ENCODE peak calls at places on chromosomes 7 and 10, in five cellular contexts. W, V, O, Z and J are unnamed samples.

GRCh38 chr10:85642421-85643170 is 724.0 kb downstream of the GRID1 start:
- DNase-seq in V (no peak), W (no peak), Z (no peak), O (peak), J (no peak)

GRCh38 chr7:101696-102376 is 90.5 kb upstream of the FAM20C start:
- DNase-seq in Z (no peak), W (peak), O (peak), V (no peak), J (no peak)

GRCh38 chr10:22436526-22436892 is 91.2 kb downstream of the SPAG6 start:
- DNase-seq in Z (no peak), O (no peak), W (no peak), V (no peak), J (no peak)

GRCh38 chr7:90980545-90980944 is 283.7 kb upstream of the FZD1 start:
- DNase-seq in V (no peak), Z (no peak), W (no peak), O (peak), J (no peak)

GRCh38 chr7:150428671-150429451 is 21.6 kb upstream of the GIMAP8 start:
- DNase-seq in O (peak), Z (no peak), V (no peak), W (no peak), J (no peak)

GRCh38 chr7:112296416-112296815 is 89.9 kb downstream of the ZNF277 start:
- DNase-seq in Z (no peak), O (peak), W (no peak), V (no peak), J (no peak)

GRCh38 chr10:43377393-43377883 is 6.0 kb downstream of the FXYD4 start:
- DNase-seq in V (peak), O (no peak), Z (peak), W (peak), J (no peak)

GRCh38 chr10:124025638-124026336 is 67.6 kb downstream of the CHST15 start:
- DNase-seq in V (no peak), O (peak), W (peak), Z (no peak), J (no peak)

GRCh38 chr7:120554960-120555571 is 282.1 kb downstream of the KCND2 start:
- DNase-seq in W (no peak), V (peak), Z (peak), O (peak), J (no peak)

GRCh38 chr10:31897506-31897905 is 31.1 kb downstream of the ARHGAP12 start:
- DNase-seq in O (peak), V (no peak), Z (no peak), W (no peak), J (no peak)

GRCh38 chr10:79562135-79562756 is 2.0 kb upstream of the SFTPA2 start:
- DNase-seq in V (peak), O (peak), W (peak), Z (peak), J (no peak)

GRCh38 chr7:19146699-19147098 is 1.5 kb upstream of the FERD3L start:
- DNase-seq in Z (no peak), V (peak), O (peak), W (no peak), J (no peak)

GRCh38 chr10:110529596-110530011 is 31.9 kb downstream of the DUSP5 start:
- DNase-seq in V (no peak), Z (peak), O (no peak), W (no peak), J (no peak)

GRCh38 chr7:69018200-69018599 is 580.1 kb upstream of the AUTS2 start:
- DNase-seq in O (no peak), V (peak), Z (peak), W (no peak), J (no peak)

GRCh38 chr7:134943785-134944400 is 42.4 kb upstream of the AGBL3 start:
- DNase-seq in O (peak), W (no peak), Z (no peak), V (no peak), J (no peak)

GRCh38 chr7:81487512-81487911 is 282.3 kb downstream of the HGF start:
- DNase-seq in O (no peak), Z (no peak), W (no peak), V (no peak), J (no peak)

GRCh38 chr10:44998146-44998631 is 2.5 kb upstream of the ZNF22 start:
- DNase-seq in O (peak), V (no peak), Z (no peak), W (no peak), J (no peak)

GRCh38 chr7:99019523-99020412 is 124.1 kb downstream of the SMURF1 start:
- DNase-seq in V (no peak), W (peak), O (no peak), Z (no peak), J (no peak)

GRCh38 chr7:108094375-108094774 is 35.8 kb downstream of the LAMB4 start:
- DNase-seq in Z (no peak), W (no peak), O (peak), V (no peak), J (no peak)

GRCh38 chr10:15897282-15897681 is 37.0 kb upstream of the MINDY3 start:
- DNase-seq in O (peak), V (no peak), W (no peak), Z (no peak), J (no peak)

GRCh38 chr7:17722798-17723197 is 217.5 kb downstream of the SNX13 start:
- DNase-seq in O (no peak), V (no peak), W (no peak), Z (no peak), J (no peak)

GRCh38 chr7:97298561-97298960 is 181.1 kb downstream of the SDHAF3 start:
- DNase-seq in V (no peak), W (no peak), Z (no peak), O (peak), J (no peak)

GRCh38 chr7:41641006-41641714 is 61.7 kb downstream of the INHBA start:
- DNase-seq in W (no peak), V (no peak), Z (no peak), O (no peak), J (no peak)

GRCh38 chr7:97971120-97971989 is 18.6 kb downstream of the OCM2 start:
- DNase-seq in W (no peak), Z (no peak), V (no peak), O (peak), J (no peak)

GRCh38 chr7:27188666-27189559 is 3.9 kb upstream of the HOXA11 start:
- DNase-seq in O (peak), V (peak), W (peak), Z (peak), J (no peak)

GRCh38 chr10:21699575-21699974 is 165.5 kb downstream of the MLLT10 start:
- DNase-seq in O (no peak), Z (no peak), V (no peak), W (no peak), J (no peak)

GRCh38 chr10:97279121-97279815 is 13.2 kb downstream of the ARHGAP19 start:
- DNase-seq in V (no peak), W (no peak), Z (no peak), O (peak), J (peak)

GRCh38 chr10:71708301-71708703 is 11.3 kb downstream of the C10orf105 start:
- DNase-seq in W (peak), O (peak), Z (peak), V (peak), J (peak)

GRCh38 chr7:24851791-24852190 is 94.5 kb upstream of the GSDME start:
- DNase-seq in W (no peak), Z (no peak), V (no peak), O (no peak), J (no peak)

GRCh38 chr7:101362334-101363195 is at the start of gene COL26A1:
- DNase-seq in Z (peak), V (peak), W (peak), O (peak), J (peak)

GRCh38 chr7:159109092-159110035 is 35.3 kb downstream of the VIPR2 start:
- DNase-seq in Z (no peak), V (no peak), O (no peak), W (no peak), J (no peak)

GRCh38 chr10:91799580-91799975 is 1.4 kb downstream of the TNKS2 start:
- DNase-seq in V (no peak), Z (no peak), W (no peak), O (peak), J (no peak)

GRCh38 chr7:139116999-139117398 is 7.5 kb upstream of the ZC3HAV1 start:
- DNase-seq in O (no peak), W (no peak), Z (no peak), V (no peak), J (no peak)

GRCh38 chr7:106329408-106329807 is 44.6 kb upstream of the NAMPT start:
- DNase-seq in O (no peak), V (no peak), Z (no peak), W (no peak), J (no peak)

GRCh38 chr7:75808106-75808505 is 5.5 kb downstream of the CCL24 start:
- DNase-seq in W (no peak), Z (no peak), O (no peak), V (no peak), J (no peak)

GRCh38 chr10:97915346-97915745 is 65.7 kb downstream of the GOLGA7B start:
- DNase-seq in W (no peak), Z (no peak), O (no peak), V (no peak), J (no peak)

GRCh38 chr10:944034-944831 is 12.7 kb upstream of the LARP4B start:
- DNase-seq in V (no peak), W (peak), O (peak), Z (no peak), J (no peak)

GRCh38 chr7:43763183-43763582 is 4.7 kb downstream of the BLVRA start:
- DNase-seq in W (no peak), V (no peak), Z (peak), O (no peak), J (no peak)
- TF ChIP-seq CTCF in W (no peak), V (no peak), Z (no peak), O (no peak), J (no peak)

GRCh38 chr7:29239638-29240037 is 45.1 kb downstream of the CHN2 start:
- DNase-seq in O (no peak), W (no peak), V (no peak), Z (peak), J (no peak)
- TF ChIP-seq CTCF in O (peak), W (no peak), V (no peak), Z (peak), J (peak)

DNA sequence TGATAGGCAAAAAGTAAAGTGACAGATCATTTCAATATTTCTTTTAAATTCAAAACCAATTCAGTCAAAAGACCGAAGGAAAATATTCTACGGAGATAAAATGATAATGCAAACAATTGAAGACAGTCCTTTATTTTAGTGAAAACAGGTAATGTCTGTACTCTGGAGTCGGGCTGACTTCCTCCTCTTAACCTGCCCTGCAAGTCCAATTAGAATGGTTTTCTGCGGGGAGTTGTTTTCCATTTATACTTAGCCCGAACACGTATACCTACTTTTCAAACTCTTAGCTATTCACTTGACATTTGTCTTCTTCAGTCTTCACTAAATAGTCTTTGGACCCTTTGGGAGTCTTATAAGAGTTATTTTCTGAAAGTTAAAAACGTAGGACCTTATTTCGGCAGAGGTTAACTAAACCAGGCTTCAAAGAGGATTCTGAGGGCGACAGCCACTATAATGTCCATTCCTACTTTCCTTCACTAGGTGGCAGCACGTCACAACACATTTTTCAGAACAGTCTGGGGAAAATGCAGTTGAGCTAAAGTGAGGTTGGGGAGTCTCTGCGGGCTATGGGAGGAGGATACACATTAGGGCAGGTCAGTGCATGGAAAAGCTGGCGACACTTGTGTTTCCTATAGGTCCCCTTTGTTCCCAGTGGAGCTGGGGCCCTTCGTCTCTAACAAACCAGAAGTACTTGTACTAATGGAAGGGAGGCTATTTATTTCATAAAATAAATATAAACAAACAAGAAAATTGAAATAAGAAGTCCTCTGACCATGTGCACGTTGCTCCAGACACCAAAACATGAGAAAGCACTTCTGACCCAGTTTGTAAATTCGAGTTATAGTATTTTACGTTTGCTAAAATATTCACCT is 471.9 kb downstream of the KCNMA1 start:
- DNase-seq in Z (peak), W (peak), V (peak), O (peak), J (no peak)
- TF ChIP-seq CTCF in Z (peak), W (no peak), V (peak), O (peak), J (peak)

DNA sequence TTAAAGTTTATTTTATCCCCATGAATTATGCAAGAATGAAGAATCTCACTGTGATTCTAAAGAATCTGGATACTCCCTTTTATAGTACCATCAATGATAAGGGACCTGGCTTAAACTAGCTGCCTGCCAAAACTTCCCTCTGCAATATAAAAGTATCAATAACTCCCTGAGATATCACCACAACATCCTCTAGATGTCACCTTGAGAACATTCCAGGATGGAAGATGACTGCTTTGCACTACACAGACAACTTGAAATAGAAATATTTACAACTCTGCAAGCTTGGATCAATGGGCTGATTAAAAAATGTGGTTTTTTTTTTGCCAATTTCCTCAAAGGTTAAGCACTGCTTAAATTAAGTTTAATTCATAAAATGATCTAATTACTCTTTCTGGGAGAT is 142.0 kb downstream of the SLC25A13 start:
- DNase-seq in W (no peak), Z (no peak), V (no peak), O (peak), J (no peak)
- TF ChIP-seq CTCF in W (no peak), Z (no peak), V (no peak), O (no peak), J (no peak)

GRCh38 chr7:2100278-2101205 is 132.2 kb downstream of the MAD1L1 start:
- DNase-seq in V (no peak), W (no peak), O (no peak), Z (no peak), J (no peak)
- TF ChIP-seq CTCF in V (no peak), W (no peak), O (no peak), Z (no peak), J (no peak)

GRCh38 chr10:60916025-60916424 is 28.0 kb downstream of the RHOBTB1 start:
- DNase-seq in W (no peak), O (no peak), Z (peak), V (no peak), J (no peak)
- TF ChIP-seq CTCF in W (no peak), O (peak), Z (peak), V (no peak), J (peak)

GRCh38 chr10:118870467-118871243 is 115.9 kb upstream of the CACUL1 start:
- DNase-seq in W (no peak), Z (no peak), V (peak), O (peak), J (no peak)
- TF ChIP-seq CTCF in W (no peak), Z (no peak), V (no peak), O (no peak), J (no peak)

DNA sequence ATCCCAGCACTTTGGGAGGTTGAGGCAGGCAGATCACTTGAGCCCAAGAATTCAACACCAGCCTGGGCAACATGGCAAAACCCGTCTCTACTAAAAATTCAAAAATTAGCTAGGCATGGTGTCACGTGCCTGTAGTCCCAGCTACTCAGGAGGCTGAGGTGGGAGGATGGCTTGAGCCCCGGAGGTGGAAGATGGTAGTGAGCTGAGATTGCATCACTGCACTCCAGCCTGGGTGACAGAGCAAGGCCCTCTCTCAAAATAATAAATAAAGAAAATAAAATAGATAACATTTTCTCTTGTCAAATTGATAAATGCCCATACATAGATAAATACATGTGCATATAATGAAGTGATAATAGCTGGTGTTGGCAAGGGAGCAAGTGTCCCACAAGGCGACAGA is 33.3 kb upstream of the DLG5 start:
- DNase-seq in O (no peak), W (no peak), V (no peak), Z (no peak), J (no peak)
- TF ChIP-seq CTCF in O (no peak), W (no peak), V (no peak), Z (no peak), J (peak)

DNA sequence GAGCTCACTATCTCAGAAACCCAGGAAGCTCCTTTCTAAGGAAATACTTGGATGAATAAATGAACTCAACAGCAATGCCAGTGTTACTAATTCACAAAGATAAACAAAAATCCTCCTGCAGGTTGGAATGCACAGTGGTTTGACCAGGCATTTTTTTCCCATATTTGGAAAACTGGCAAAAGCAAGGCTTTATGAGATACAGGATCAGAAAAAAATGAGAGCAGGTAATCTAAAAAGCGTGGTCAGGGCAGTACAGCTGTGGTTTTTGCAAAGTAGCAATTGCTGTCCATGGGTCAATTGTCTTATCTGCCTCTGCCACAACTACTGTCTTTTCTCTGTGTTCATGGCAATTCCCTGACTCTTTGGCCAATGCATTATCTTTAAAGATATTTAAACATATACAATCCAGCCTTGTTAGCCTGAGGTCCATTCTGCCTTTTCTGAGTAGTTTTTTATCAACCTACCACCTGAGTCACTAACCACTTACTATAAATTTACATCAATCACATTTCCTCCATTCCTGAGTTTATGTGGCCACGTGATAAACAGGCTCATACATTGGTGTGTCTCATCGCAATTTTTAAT is 564.5 kb upstream of the IGFBP3 start:
- DNase-seq in O (peak), Z (no peak), V (no peak), W (no peak), J (no peak)
- TF ChIP-seq CTCF in O (peak), Z (no peak), V (no peak), W (no peak), J (no peak)

GRCh38 chr7:42691030-42691639 is 220.7 kb downstream of the C7orf25 start:
- DNase-seq in V (peak), Z (peak), O (peak), W (no peak), J (no peak)
- TF ChIP-seq CTCF in V (peak), Z (peak), O (peak), W (no peak), J (peak)